ENCODE peak calls at places on chromosomes 13 and 19, in five cellular contexts. N is A549, K is neural progenitor cell, D is heart left ventricle, S is IMR-90. V is an unnamed sample.

GRCh38 chr19:44202470-44202869 is 9.9 kb upstream of the ZNF227 start:
- DNase-seq in N (no peak), K (no peak), D (no peak), S (peak), V (no peak)

GRCh38 chr13:73702419-73703071 is 431.7 kb downstream of the KLF12 start:
- DNase-seq in N (no peak), K (no peak), D (no peak), S (no peak), V (peak)

GRCh38 chr19:41927810-41928192 is 448 bp downstream of the ERFL start:
- DNase-seq in N (no peak), K (peak), D (no peak), S (no peak), V (no peak)

GRCh38 chr13:22061371-22061805 is 390.5 kb downstream of the FGF9 start:
- DNase-seq in N (no peak), K (no peak), D (no peak), S (no peak), V (peak)

GRCh38 chr13:103883698-103884097 is 817.5 kb upstream of the SLC10A2 start:
- DNase-seq in N (no peak), K (no peak), D (no peak), S (peak), V (no peak)

GRCh38 chr13:33250594-33250993 is 35.0 kb downstream of the STARD13 start:
- DNase-seq in N (no peak), K (no peak), D (no peak), S (peak), V (no peak)

GRCh38 chr19:34319230-34319585 is 45.8 kb upstream of the GPI start:
- DNase-seq in N (no peak), K (no peak), D (no peak), S (no peak), V (no peak)

GRCh38 chr19:3670258-3670795 is 29.9 kb downstream of the PIP5K1C start:
- DNase-seq in N (peak), K (peak), D (peak), S (peak), V (no peak)

GRCh38 chr13:79904581-79904980 is 423.6 kb downstream of the NDFIP2 start:
- DNase-seq in N (no peak), K (no peak), D (no peak), S (peak), V (no peak)

GRCh38 chr13:97369269-97369893 is 64.6 kb upstream of the RAP2A start:
- DNase-seq in N (no peak), K (no peak), D (no peak), S (no peak), V (no peak)

GRCh38 chr13:79973533-79973963 is 367.4 kb downstream of the SPRY2 start:
- DNase-seq in N (peak), K (no peak), D (peak), S (no peak), V (no peak)

GRCh38 chr13:87356314-87356713 is 314.9 kb upstream of the SLITRK5 start:
- DNase-seq in N (no peak), K (no peak), D (no peak), S (no peak), V (no peak)

GRCh38 chr13:68984688-68985319 is 1122.8 kb upstream of the ATXN8OS start:
- DNase-seq in N (no peak), K (no peak), D (no peak), S (no peak), V (no peak)

GRCh38 chr13:24271611-24272451 is 37.5 kb upstream of the C1QTNF9 start:
- DNase-seq in N (no peak), K (peak), D (peak), S (peak), V (peak)

GRCh38 chr19:14347999-14348889 is 33.0 kb upstream of the ADGRE5 start:
- DNase-seq in N (peak), K (peak), D (peak), S (no peak), V (peak)
- H3K4me3 ChIP-seq in N (peak), K (no peak), D (peak), S (no peak), V (peak)

GRCh38 chr13:50893211-50893852 is 16.3 kb upstream of the RNASEH2B start:
- DNase-seq in N (no peak), K (no peak), D (no peak), S (peak), V (no peak)
- H3K27ac ChIP-seq in N (no peak), K (no peak), D (no peak), S (no peak), V (peak)

GRCh38 chr13:75764251-75764650 is 128.1 kb downstream of the LMO7 start:
- DNase-seq in N (no peak), K (no peak), D (no peak), S (no peak), V (no peak)

GRCh38 chr13:75761373-75761772 is 125.2 kb downstream of the LMO7 start:
- DNase-seq in N (no peak), K (no peak), D (no peak), S (no peak), V (no peak)

GRCh38 chr13:75762967-75763366 is 126.8 kb downstream of the LMO7 start:
- DNase-seq in N (no peak), K (no peak), D (no peak), S (no peak), V (no peak)

GRCh38 chr13:75762066-75762937 is 126.2 kb downstream of the LMO7 start:
- DNase-seq in N (peak), K (no peak), D (no peak), S (peak), V (peak)

GRCh38 chr13:75763511-75763910 is 127.4 kb downstream of the LMO7 start:
- DNase-seq in N (no peak), K (no peak), D (no peak), S (no peak), V (no peak)
- H3K4me3 ChIP-seq in N (peak), K (no peak), D (peak), S (no peak), V (no peak)

GRCh38 chr13:30908416-30908980 is 2.4 kb downstream of the MEDAG start:
- DNase-seq in N (no peak), K (no peak), D (peak), S (peak), V (no peak)
- H3K27ac ChIP-seq in N (no peak), K (no peak), D (peak), S (no peak), V (no peak)

DNA sequence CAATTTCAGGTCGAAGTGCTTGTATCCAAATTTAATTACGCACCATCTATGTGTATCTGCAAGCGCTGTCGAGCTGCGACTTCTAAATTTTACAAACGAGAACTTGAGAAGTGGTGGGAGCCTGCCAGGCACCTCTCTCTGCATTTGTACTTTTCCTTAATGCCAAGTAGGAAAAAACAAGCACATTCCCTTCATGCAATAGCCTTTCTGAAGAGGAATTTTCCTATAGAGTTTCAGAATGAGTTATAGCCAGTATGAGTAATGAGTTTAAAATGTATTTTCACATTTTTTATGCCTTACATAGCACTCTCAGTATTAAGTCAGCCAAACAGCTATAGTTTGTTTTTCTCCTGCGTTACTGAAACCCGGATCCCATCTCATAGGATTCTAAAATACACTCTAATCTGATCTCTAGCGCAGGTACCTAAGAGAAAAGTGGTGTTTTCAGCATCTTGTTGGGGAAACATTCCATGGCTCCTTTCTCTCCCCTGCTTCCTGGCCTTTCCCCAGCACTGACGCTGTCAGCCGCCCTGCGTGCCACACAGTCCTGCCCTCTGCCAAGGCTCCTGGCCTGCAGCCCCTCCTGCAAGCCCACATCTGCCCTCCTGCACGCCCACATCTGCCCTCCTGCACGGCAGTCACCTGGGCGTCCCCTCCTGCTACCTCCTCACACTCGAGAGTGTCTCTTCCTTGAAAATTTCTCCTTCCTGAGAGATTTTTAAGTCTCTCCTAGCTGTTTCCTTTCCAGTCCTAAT is 526.9 kb downstream of the MYO16 start:
- DNase-seq in N (peak), K (no peak), D (no peak), S (peak), V (no peak)
- H3K4me3 ChIP-seq in N (no peak), K (no peak), D (no peak), S (no peak), V (no peak)

GRCh38 chr19:19203012-19203856 is at the start of gene NR2C2AP:
- DNase-seq in N (peak), K (peak), D (peak), S (peak), V (peak)

GRCh38 chr19:19204181-19204580 is 967 bp upstream of the NR2C2AP start:
- DNase-seq in N (no peak), K (no peak), D (no peak), S (no peak), V (no peak)

GRCh38 chr19:19202707-19203011 is 555 bp downstream of the NR2C2AP start:
- DNase-seq in N (no peak), K (peak), D (no peak), S (no peak), V (no peak)

GRCh38 chr19:19205416-19206410 is 2.5 kb upstream of the NR2C2AP start:
- DNase-seq in N (no peak), K (no peak), D (no peak), S (no peak), V (no peak)

GRCh38 chr19:19201697-19202630 is 1.2 kb downstream of the NR2C2AP start:
- DNase-seq in N (no peak), K (no peak), D (no peak), S (no peak), V (no peak)
- H3K27ac ChIP-seq in N (peak), K (no peak), D (peak), S (no peak), V (peak)

DNA sequence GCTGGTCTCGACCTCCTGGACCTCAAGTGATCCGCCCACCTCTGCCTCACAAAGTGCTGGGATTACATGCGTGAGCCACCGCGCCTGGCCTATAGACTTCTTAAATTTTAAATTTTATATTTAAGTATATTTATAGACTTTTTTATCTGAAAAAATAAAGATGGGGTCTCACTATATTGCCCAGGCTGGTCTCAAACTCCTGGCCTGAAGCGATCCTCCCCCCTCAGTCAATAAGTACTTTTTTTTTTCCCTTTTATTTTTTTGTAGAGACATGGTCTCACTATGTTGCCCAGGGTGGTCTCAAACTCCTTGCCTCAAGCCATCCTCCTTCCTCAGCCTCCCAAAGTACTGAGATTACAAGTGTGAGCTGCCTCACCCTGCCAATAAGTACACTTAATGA is 1.9 kb downstream of the SERTAD1 start:
- DNase-seq in N (no peak), K (no peak), D (no peak), S (no peak), V (no peak)
- H3K4me3 ChIP-seq in N (peak), K (no peak), D (peak), S (peak), V (no peak)

GRCh38 chr13:45215392-45216077 is 14.7 kb upstream of the KCTD4 start:
- DNase-seq in N (no peak), K (peak), D (no peak), S (no peak), V (no peak)
- H3K27ac ChIP-seq in N (no peak), K (peak), D (no peak), S (no peak), V (no peak)

GRCh38 chr19:2233601-2234280 is 2.4 kb downstream of the PLEKHJ1 start:
- DNase-seq in N (no peak), K (no peak), D (no peak), S (no peak), V (no peak)
- H3K4me3 ChIP-seq in N (no peak), K (no peak), D (no peak), S (no peak), V (no peak)

GRCh38 chr19:54137913-54138776 is 583 bp downstream of the CNOT3 start:
- DNase-seq in N (no peak), K (peak), D (no peak), S (no peak), V (peak)

GRCh38 chr19:54138777-54139256 is 1.3 kb downstream of the CNOT3 start:
- DNase-seq in N (no peak), K (no peak), D (no peak), S (no peak), V (peak)

GRCh38 chr19:54136086-54136863 is 1.3 kb upstream of the CNOT3 start:
- DNase-seq in N (no peak), K (peak), D (no peak), S (peak), V (no peak)

GRCh38 chr19:54137114-54137912 is at the start of gene CNOT3:
- DNase-seq in N (peak), K (peak), D (peak), S (peak), V (peak)

DNA sequence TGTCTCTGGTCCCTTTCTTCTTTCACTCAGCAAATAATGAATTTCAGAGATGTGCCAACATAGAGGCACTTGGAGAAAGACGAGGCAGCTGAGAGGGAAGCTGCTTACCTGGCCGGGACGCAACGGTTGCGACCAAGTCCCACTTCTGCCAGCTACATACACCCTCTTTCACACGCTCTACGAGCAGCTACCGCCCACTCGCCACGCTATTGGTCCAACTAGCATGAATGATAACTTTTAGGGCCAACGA is 773 bp upstream of the CNOT3 start:
- DNase-seq in N (no peak), K (no peak), D (no peak), S (no peak), V (no peak)
- H3K27ac ChIP-seq in N (peak), K (no peak), D (peak), S (no peak), V (peak)

V was measured in CD8-positive, alpha-beta memory T cell.